ENCODE peak calls at places on chromosomes 3 and 15, in nine cellular contexts. One of them, this sample, is unnamed.
A peak's percentile ranks its signal among the peaks of the same experiment; 100 is the strongest.

GRCh38 chr3:191303596-191303995 is 25.6 kb upstream of the CCDC50 start:
- DNase-seq in GM03348: no peak
- DNase-seq in RWPE1: no peak
- DNase-seq in pancreas: no peak
- DNase-seq in GOT3: no peak
- DNase-seq in ecto neural progenitor cell: no peak
- DNase-seq in cerebellar nuclear complex: no peak
- DNase-seq in activated naive CD4-positive, alpha-beta T cell treated with anti-CD3 and anti-CD28 coated beads, Interleukin-2, amount 10 ng/mL, durations not matched to agents 7 days and 5 days: no peak
- DNase-seq in kidney: no peak
- DNase-seq in this sample: no peak

GRCh38 chr3:119627461-119627860 is 29.8 kb downstream of the PLA1A start:
- DNase-seq in cerebellar nuclear complex: no peak
- DNase-seq in RWPE1: no peak
- DNase-seq in kidney: no peak
- DNase-seq in GOT3: no peak
- DNase-seq in activated naive CD4-positive, alpha-beta T cell treated with anti-CD3 and anti-CD28 coated beads, Interleukin-2, amount 10 ng/mL, durations not matched to agents 7 days and 5 days: no peak
- DNase-seq in ecto neural progenitor cell: no peak
- DNase-seq in GM03348: no peak
- DNase-seq in pancreas: no peak
- DNase-seq in this sample: no peak

GRCh38 chr3:170585937-170586310 is at the start of gene SLC7A14:
- DNase-seq in GM03348: peak; percentile 65
- DNase-seq in activated naive CD4-positive, alpha-beta T cell treated with anti-CD3 and anti-CD28 coated beads, Interleukin-2, amount 10 ng/mL, durations not matched to agents 7 days and 5 days: no peak
- DNase-seq in kidney: no peak
- DNase-seq in cerebellar nuclear complex: no peak
- DNase-seq in pancreas: peak; percentile 50
- DNase-seq in ecto neural progenitor cell: no peak
- DNase-seq in RWPE1: no peak
- DNase-seq in GOT3: no peak
- DNase-seq in this sample: peak; percentile 56

GRCh38 chr3:112020653-112021052 is 13.9 kb upstream of the TMPRSS7 start:
- DNase-seq in activated naive CD4-positive, alpha-beta T cell treated with anti-CD3 and anti-CD28 coated beads, Interleukin-2, amount 10 ng/mL, durations not matched to agents 7 days and 5 days: no peak
- DNase-seq in kidney: no peak
- DNase-seq in ecto neural progenitor cell: peak; percentile 69
- DNase-seq in pancreas: no peak
- DNase-seq in cerebellar nuclear complex: no peak
- DNase-seq in GOT3: no peak
- DNase-seq in GM03348: no peak
- DNase-seq in RWPE1: no peak
- DNase-seq in this sample: peak; percentile 64

GRCh38 chr15:78212546-78213424 is 21.6 kb downstream of the ACSBG1 start:
- DNase-seq in activated naive CD4-positive, alpha-beta T cell treated with anti-CD3 and anti-CD28 coated beads, Interleukin-2, amount 10 ng/mL, durations not matched to agents 7 days and 5 days: no peak
- DNase-seq in ecto neural progenitor cell: peak; percentile 44
- DNase-seq in kidney: peak; percentile 81
- DNase-seq in pancreas: peak; percentile 87
- DNase-seq in GM03348: peak; percentile 88
- DNase-seq in cerebellar nuclear complex: no peak
- DNase-seq in GOT3: peak; percentile 29
- DNase-seq in RWPE1: peak; percentile 87
- DNase-seq in this sample: peak; percentile 96

GRCh38 chr15:25245801-25246622 is 192.8 kb downstream of the UBE3A start:
- DNase-seq in kidney: no peak
- DNase-seq in GOT3: no peak
- DNase-seq in pancreas: peak; percentile 30
- DNase-seq in activated naive CD4-positive, alpha-beta T cell treated with anti-CD3 and anti-CD28 coated beads, Interleukin-2, amount 10 ng/mL, durations not matched to agents 7 days and 5 days: no peak
- DNase-seq in RWPE1: no peak
- DNase-seq in ecto neural progenitor cell: peak; percentile 32
- DNase-seq in cerebellar nuclear complex: no peak
- DNase-seq in GM03348: no peak
- DNase-seq in this sample: peak; percentile 37

GRCh38 chr3:170080605-170081004 is 42.8 kb downstream of the GPR160 start:
- DNase-seq in pancreas: no peak
- DNase-seq in activated naive CD4-positive, alpha-beta T cell treated with anti-CD3 and anti-CD28 coated beads, Interleukin-2, amount 10 ng/mL, durations not matched to agents 7 days and 5 days: no peak
- DNase-seq in kidney: no peak
- DNase-seq in GM03348: no peak
- DNase-seq in ecto neural progenitor cell: no peak
- DNase-seq in cerebellar nuclear complex: no peak
- DNase-seq in GOT3: no peak
- DNase-seq in RWPE1: no peak
- DNase-seq in this sample: no peak

GRCh38 chr3:88767746-88768145 is 339.7 kb upstream of the EPHA3 start:
- DNase-seq in GM03348: peak; percentile 8
- DNase-seq in kidney: no peak
- DNase-seq in cerebellar nuclear complex: no peak
- DNase-seq in RWPE1: no peak
- DNase-seq in ecto neural progenitor cell: no peak
- DNase-seq in activated naive CD4-positive, alpha-beta T cell treated with anti-CD3 and anti-CD28 coated beads, Interleukin-2, amount 10 ng/mL, durations not matched to agents 7 days and 5 days: no peak
- DNase-seq in pancreas: no peak
- DNase-seq in GOT3: no peak
- DNase-seq in this sample: no peak

GRCh38 chr15:45618813-45619212 is 16.0 kb upstream of the SQOR start:
- DNase-seq in GOT3: no peak
- DNase-seq in ecto neural progenitor cell: no peak
- DNase-seq in cerebellar nuclear complex: no peak
- DNase-seq in pancreas: no peak
- DNase-seq in kidney: no peak
- DNase-seq in RWPE1: no peak
- DNase-seq in GM03348: no peak
- DNase-seq in activated naive CD4-positive, alpha-beta T cell treated with anti-CD3 and anti-CD28 coated beads, Interleukin-2, amount 10 ng/mL, durations not matched to agents 7 days and 5 days: peak; percentile 47
- DNase-seq in this sample: no peak

GRCh38 chr3:11581237-11582122 is 62.2 kb downstream of the VGLL4 start:
- DNase-seq in RWPE1: no peak
- DNase-seq in kidney: no peak
- DNase-seq in GOT3: no peak
- DNase-seq in GM03348: no peak
- DNase-seq in ecto neural progenitor cell: no peak
- DNase-seq in activated naive CD4-positive, alpha-beta T cell treated with anti-CD3 and anti-CD28 coated beads, Interleukin-2, amount 10 ng/mL, durations not matched to agents 7 days and 5 days: no peak
- DNase-seq in pancreas: no peak
- DNase-seq in cerebellar nuclear complex: no peak
- DNase-seq in this sample: peak; percentile 50

GRCh38 chr3:173395073-173395411 is 2.5 kb upstream of the NLGN1 start:
- DNase-seq in GM03348: no peak
- DNase-seq in RWPE1: peak; percentile 33
- DNase-seq in kidney: no peak
- DNase-seq in GOT3: no peak
- DNase-seq in ecto neural progenitor cell: no peak
- DNase-seq in activated naive CD4-positive, alpha-beta T cell treated with anti-CD3 and anti-CD28 coated beads, Interleukin-2, amount 10 ng/mL, durations not matched to agents 7 days and 5 days: no peak
- DNase-seq in pancreas: no peak
- DNase-seq in cerebellar nuclear complex: no peak
- DNase-seq in this sample: no peak

GRCh38 chr15:91471410-91471993 is 371.4 kb downstream of the SV2B start:
- DNase-seq in cerebellar nuclear complex: no peak
- DNase-seq in kidney: no peak
- DNase-seq in activated naive CD4-positive, alpha-beta T cell treated with anti-CD3 and anti-CD28 coated beads, Interleukin-2, amount 10 ng/mL, durations not matched to agents 7 days and 5 days: peak; percentile 36
- DNase-seq in ecto neural progenitor cell: no peak
- DNase-seq in pancreas: no peak
- DNase-seq in GM03348: no peak
- DNase-seq in GOT3: no peak
- DNase-seq in RWPE1: no peak
- DNase-seq in this sample: no peak